ENCODE peak calls at places on chromosomes 1 and 21, in seven cellular contexts. X, T, D, Z, R, S and I are unnamed samples.

GRCh38 chr1:221431068-221431651 is 310.7 kb downstream of the DUSP10 start:
- DNase-seq in X (no peak), T (no peak), D (no peak), Z (no peak), R (no peak), S (no peak), I (peak; percentile 49)

GRCh38 chr1:111082421-111083192 is 57.3 kb downstream of the DRAM2 start:
- DNase-seq in X (no peak), T (no peak), D (no peak), Z (no peak), R (no peak), S (peak; percentile 38), I (peak; percentile 1)

GRCh38 chr1:214102907-214103306 is 115.1 kb downstream of the PROX1 start:
- DNase-seq in X (no peak), T (no peak), D (no peak), Z (no peak), R (no peak), S (peak; percentile 85), I (peak; percentile 68)

GRCh38 chr1:84103197-84103992 is 40.7 kb upstream of the PRKACB start:
- DNase-seq in X (no peak), T (peak; percentile 45), D (no peak), Z (no peak), R (peak; percentile 21), S (peak; percentile 84), I (peak; percentile 75)

GRCh38 chr1:209622841-209623829 is 29.1 kb downstream of the LAMB3 start:
- DNase-seq in X (no peak), T (no peak), D (no peak), Z (no peak), R (no peak), S (no peak), I (no peak)

GRCh38 chr1:150150511-150151021 is 850 bp downstream of the PLEKHO1 start:
- DNase-seq in X (peak; percentile 46), T (peak; percentile 54), D (no peak), Z (no peak), R (no peak), S (no peak), I (no peak)

GRCh38 chr1:206693029-206693428 is 8.3 kb downstream of the MAPKAPK2 start:
- DNase-seq in X (no peak), T (no peak), D (no peak), Z (no peak), R (no peak), S (no peak), I (no peak)

GRCh38 chr21:36075171-36075570 is 5.3 kb downstream of the CBR1 start:
- DNase-seq in X (no peak), T (no peak), D (no peak), Z (no peak), R (no peak), S (no peak), I (no peak)

GRCh38 chr1:151370211-151370911 is 2.1 kb downstream of the SELENBP1 start:
- DNase-seq in X (no peak), T (peak; percentile 79), D (no peak), Z (no peak), R (no peak), S (no peak), I (no peak)

GRCh38 chr21:15094706-15095105 is 29.9 kb upstream of the NRIP1 start:
- DNase-seq in X (no peak), T (no peak), D (no peak), Z (no peak), R (no peak), S (no peak), I (no peak)

GRCh38 chr1:117447661-117448060 is 80.4 kb downstream of the MAN1A2 start:
- DNase-seq in X (no peak), T (no peak), D (no peak), Z (no peak), R (no peak), S (no peak), I (no peak)

GRCh38 chr1:22876359-22877111 is 96.1 kb downstream of the LACTBL1 start:
- DNase-seq in X (no peak), T (no peak), D (no peak), Z (no peak), R (no peak), S (peak; percentile 88), I (peak; percentile 73)

GRCh38 chr1:95061445-95062006 is 11.2 kb downstream of the ALG14 start:
- DNase-seq in X (no peak), T (no peak), D (no peak), Z (no peak), R (no peak), S (no peak), I (no peak)

GRCh38 chr1:25082995-25083394 is 149.3 kb downstream of the SYF2 start:
- DNase-seq in X (no peak), T (no peak), D (no peak), Z (no peak), R (no peak), S (no peak), I (no peak)

GRCh38 chr1:55645286-55645685 is 430.1 kb upstream of the USP24 start:
- DNase-seq in X (no peak), T (no peak), D (no peak), Z (no peak), R (no peak), S (no peak), I (no peak)

GRCh38 chr1:91744973-91745648 is 140.8 kb downstream of the TGFBR3 start:
- DNase-seq in X (no peak), T (no peak), D (no peak), Z (no peak), R (no peak), S (peak; percentile 79), I (peak; percentile 83)

GRCh38 chr1:28329395-28330153 is 734 bp downstream of the MED18 start:
- DNase-seq in X (no peak), T (peak; percentile 27), D (peak; percentile 39), Z (no peak), R (no peak), S (no peak), I (no peak)

GRCh38 chr1:206114692-206115430 is 2.3 kb downstream of the AVPR1B start:
- DNase-seq in X (no peak), T (no peak), D (no peak), Z (no peak), R (no peak), S (no peak), I (no peak)

GRCh38 chr1:175218786-175219447 is 26.3 kb upstream of the KIAA0040 start:
- DNase-seq in X (no peak), T (no peak), D (no peak), Z (no peak), R (no peak), S (no peak), I (no peak)

GRCh38 chr1:29096255-29096896 is 27.3 kb downstream of the TMEM200B start:
- DNase-seq in X (no peak), T (no peak), D (no peak), Z (no peak), R (no peak), S (no peak), I (no peak)

GRCh38 chr21:35102488-35103407 is 53.6 kb upstream of the RUNX1 start:
- DNase-seq in X (peak; percentile 9), T (peak; percentile 98), D (no peak), Z (peak; percentile 31), R (peak; percentile 44), S (no peak), I (no peak)

GRCh38 chr1:183245366-183245765 is 59.3 kb downstream of the LAMC2 start:
- DNase-seq in X (no peak), T (no peak), D (no peak), Z (no peak), R (no peak), S (no peak), I (no peak)

GRCh38 chr1:208497866-208498541 is 253.8 kb upstream of the PLXNA2 start:
- DNase-seq in X (no peak), T (no peak), D (no peak), Z (no peak), R (no peak), S (no peak), I (no peak)

GRCh38 chr1:213951876-213952275 is 35.9 kb upstream of the PROX1 start:
- DNase-seq in X (no peak), T (no peak), D (no peak), Z (no peak), R (no peak), S (no peak), I (no peak)

GRCh38 chr1:177448652-177449351 is 278.0 kb downstream of the BRINP2 start:
- DNase-seq in X (no peak), T (no peak), D (no peak), Z (no peak), R (no peak), S (peak; percentile 45), I (no peak)

GRCh38 chr1:234579967-234580366 is 30.0 kb downstream of the IRF2BP2 start:
- DNase-seq in X (no peak), T (peak; percentile 69), D (no peak), Z (peak; percentile 37), R (peak; percentile 23), S (no peak), I (no peak)

GRCh38 chr21:23217597-23217996 is 2219.4 kb downstream of the NCAM2 start:
- DNase-seq in X (no peak), T (no peak), D (no peak), Z (no peak), R (no peak), S (no peak), I (no peak)